ENCODE peak calls at places on chromosomes 3 and 15, in seven cellular contexts. Y, H, T, U, C, W and V are unnamed samples.

GRCh38 chr3:138081371-138082084 is 33.9 kb downstream of the DZIP1L start:
- DNase-seq in Y (no peak), U (no peak), W (no peak), H (peak), T (no peak), C (peak), V (no peak)

GRCh38 chr3:54307616-54308180 is 185.3 kb downstream of the CACNA2D3 start:
- DNase-seq in C (no peak), T (no peak), W (no peak), U (no peak), Y (no peak), H (no peak), V (no peak)

GRCh38 chr3:189790658-189791057 is 159.5 kb downstream of the TP63 start:
- DNase-seq in C (no peak), W (no peak), U (no peak), H (no peak), Y (no peak), T (no peak), V (no peak)

GRCh38 chr3:48119495-48120193 is 68.6 kb downstream of the CDC25A start:
- DNase-seq in T (no peak), C (peak), W (no peak), H (peak), Y (no peak), U (no peak), V (no peak)

GRCh38 chr15:63238796-63239195 is 38.6 kb upstream of the APH1B start:
- DNase-seq in W (no peak), C (peak), Y (peak), H (peak), U (no peak), T (peak), V (no peak)

GRCh38 chr3:104750581-104750980 is 616.1 kb upstream of the ALCAM start:
- DNase-seq in Y (no peak), C (no peak), T (peak), U (no peak), H (no peak), W (no peak), V (no peak)

GRCh38 chr3:157868168-157868567 is 238.1 kb downstream of the SHOX2 start:
- DNase-seq in W (no peak), C (peak), H (peak), Y (no peak), U (no peak), T (peak), V (peak)

GRCh38 chr3:190671658-190672057 is 157.8 kb downstream of the IL1RAP start:
- DNase-seq in C (peak), Y (no peak), W (no peak), T (peak), H (no peak), U (no peak), V (no peak)

GRCh38 chr3:183100376-183100775 is 1.1 kb upstream of the MCCC1 start:
- DNase-seq in T (no peak), Y (no peak), W (no peak), C (peak), U (no peak), H (peak), V (no peak)

GRCh38 chr15:91252756-91253155 is 152.7 kb downstream of the SV2B start:
- DNase-seq in W (no peak), C (no peak), T (no peak), H (no peak), U (no peak), Y (no peak), V (no peak)

GRCh38 chr3:30664884-30665283 is 58.5 kb downstream of the TGFBR2 start:
- DNase-seq in T (no peak), U (no peak), H (no peak), C (no peak), W (no peak), Y (no peak), V (no peak)

GRCh38 chr3:128745742-128746141 is 19.8 kb downstream of the RAB7A start:
- DNase-seq in H (no peak), U (no peak), Y (no peak), T (no peak), C (no peak), W (no peak), V (no peak)

GRCh38 chr3:141410408-141410807 is 42.1 kb downstream of the ZBTB38 start:
- DNase-seq in U (no peak), H (peak), T (no peak), W (peak), Y (no peak), C (peak), V (no peak)

GRCh38 chr3:18611991-18612390 is 186.9 kb upstream of the SATB1 start:
- DNase-seq in Y (no peak), H (no peak), C (no peak), T (no peak), W (no peak), U (no peak), V (no peak)

GRCh38 chr15:100889359-100890058 is 9.9 kb downstream of the ALDH1A3 start:
- DNase-seq in H (peak), T (peak), Y (no peak), U (peak), C (peak), W (no peak), V (peak)

GRCh38 chr15:70316059-70316600 is 218.4 kb upstream of the TLE3 start:
- DNase-seq in Y (no peak), C (no peak), W (no peak), T (no peak), H (no peak), U (no peak), V (no peak)

GRCh38 chr15:25875551-25875950 is 12.4 kb upstream of the ATP10A start:
- DNase-seq in Y (no peak), T (no peak), H (no peak), C (no peak), U (no peak), W (no peak), V (no peak)

GRCh38 chr3:72448375-72448823 is 399.8 kb downstream of the SHQ1 start:
- DNase-seq in T (no peak), C (no peak), H (no peak), U (no peak), W (no peak), Y (no peak), V (no peak)

GRCh38 chr15:70137975-70138374 is 40.3 kb upstream of the TLE3 start:
- DNase-seq in T (no peak), Y (no peak), H (no peak), U (no peak), C (no peak), W (no peak), V (no peak)

GRCh38 chr3:101091489-101091888 is 98.3 kb upstream of the ABI3BP start:
- DNase-seq in C (peak), W (no peak), U (no peak), T (no peak), Y (no peak), H (peak), V (no peak)

GRCh38 chr3:137061186-137061585 is 103.4 kb downstream of the IL20RB start:
- DNase-seq in Y (no peak), C (no peak), W (no peak), T (no peak), U (no peak), H (no peak), V (no peak)

GRCh38 chr3:135807879-135808278 is 157.6 kb upstream of the PPP2R3A start:
- DNase-seq in T (no peak), Y (no peak), W (no peak), H (no peak), C (no peak), U (no peak), V (no peak)

GRCh38 chr3:135809038-135809437 is 156.5 kb upstream of the PPP2R3A start:
- DNase-seq in C (no peak), T (no peak), H (no peak), U (no peak), W (no peak), Y (no peak), V (no peak)

GRCh38 chr3:135803291-135803690 is 162.2 kb upstream of the PPP2R3A start:
- DNase-seq in W (no peak), T (no peak), C (no peak), U (no peak), H (no peak), Y (no peak), V (no peak)

GRCh38 chr3:135806342-135806741 is 159.2 kb upstream of the PPP2R3A start:
- DNase-seq in Y (no peak), W (no peak), C (no peak), T (no peak), H (no peak), U (no peak), V (no peak)

GRCh38 chr3:135805752-135806151 is 159.8 kb upstream of the PPP2R3A start:
- DNase-seq in U (no peak), C (no peak), Y (no peak), H (no peak), T (no peak), W (no peak), V (no peak)
- TF ChIP-seq CTCF in U (no peak), C (no peak), Y (no peak), H (no peak), T (no peak), W (no peak), V (no peak)

DNA sequence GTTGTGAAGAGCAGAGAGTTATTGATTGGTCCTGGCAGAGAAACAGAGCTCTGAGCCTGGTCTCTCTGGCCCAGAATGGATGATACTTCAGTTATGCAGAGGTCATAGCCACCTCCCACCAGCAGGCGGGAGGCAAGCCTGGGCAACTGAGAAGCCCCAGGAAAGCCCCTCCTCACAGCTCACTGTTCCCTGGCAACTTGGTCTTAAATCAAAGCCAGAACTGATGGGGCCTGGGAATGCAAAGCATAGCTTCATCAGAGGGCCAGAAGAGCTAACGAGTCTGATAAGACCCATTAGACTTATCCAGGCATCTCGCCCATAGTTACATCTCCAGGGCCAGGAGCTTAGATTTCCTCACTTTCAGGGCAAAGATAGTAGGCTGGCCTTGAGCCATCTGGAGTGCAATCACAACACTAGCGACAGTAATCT is 5.5 kb upstream of the COLQ start:
- DNase-seq in C (no peak), W (peak), U (no peak), T (no peak), Y (peak), H (peak), V (no peak)
- TF ChIP-seq CTCF in C (peak), W (peak), U (no peak), T (peak), Y (no peak), H (peak), V (no peak)

GRCh38 chr3:125374996-125375941 is at the start of gene ZNF148:
- DNase-seq in W (peak), Y (peak), T (peak), C (peak), H (peak), U (peak), V (no peak)
- TF ChIP-seq CTCF in W (no peak), Y (no peak), T (no peak), C (peak), H (no peak), U (no peak), V (peak)

GRCh38 chr3:160474416-160474838 is 24.8 kb upstream of the TRIM59 start:
- DNase-seq in C (peak), Y (no peak), H (no peak), T (no peak), W (no peak), U (no peak), V (no peak)
- TF ChIP-seq CTCF in C (no peak), Y (no peak), H (no peak), T (no peak), W (no peak), U (no peak), V (no peak)

DNA sequence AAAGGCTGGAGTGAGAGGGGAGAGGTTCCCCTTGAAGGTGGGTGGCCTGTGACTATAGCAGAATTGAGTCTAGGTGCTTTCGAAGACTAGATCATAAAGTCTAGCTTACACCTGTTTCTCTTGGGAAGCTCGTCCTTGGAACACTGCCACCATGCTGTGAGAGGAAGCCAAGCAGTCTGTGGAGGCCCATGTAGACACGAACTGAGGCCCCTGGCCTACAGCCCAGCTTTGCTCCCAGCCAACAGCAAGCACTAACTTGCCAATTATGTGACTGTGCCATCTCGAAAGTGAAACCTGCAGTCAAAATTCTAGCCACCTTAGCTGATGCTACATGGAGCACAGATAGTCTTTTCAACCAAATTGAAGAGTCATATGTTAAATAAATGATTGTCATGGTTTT is 190.5 kb upstream of the NECTIN3 start:
- DNase-seq in Y (peak), T (no peak), W (peak), C (no peak), H (peak), U (peak), V (no peak)
- TF ChIP-seq CTCF in Y (no peak), T (no peak), W (peak), C (peak), H (no peak), U (no peak), V (no peak)

GRCh38 chr15:75050283-75050682 is 26.9 kb downstream of the PPCDC start:
- DNase-seq in U (no peak), W (no peak), C (no peak), Y (no peak), H (no peak), T (no peak), V (no peak)
- TF ChIP-seq CTCF in U (no peak), W (no peak), C (no peak), Y (no peak), H (no peak), T (no peak), V (no peak)

GRCh38 chr15:88196961-88197360 is 59.6 kb downstream of the NTRK3 start:
- DNase-seq in H (no peak), T (no peak), U (no peak), Y (no peak), C (no peak), W (no peak), V (no peak)

GRCh38 chr15:88194162-88194561 is 62.4 kb downstream of the NTRK3 start:
- DNase-seq in H (no peak), Y (no peak), W (no peak), C (no peak), T (no peak), U (no peak), V (no peak)

GRCh38 chr15:88191806-88192165 is 64.8 kb downstream of the NTRK3 start:
- DNase-seq in W (no peak), Y (no peak), C (no peak), H (no peak), U (no peak), T (no peak), V (no peak)

GRCh38 chr15:88193415-88193814 is 63.1 kb downstream of the NTRK3 start:
- DNase-seq in Y (no peak), T (no peak), C (no peak), U (no peak), H (no peak), W (no peak), V (no peak)
- TF ChIP-seq CTCF in Y (peak), T (no peak), C (peak), U (no peak), H (no peak), W (peak), V (no peak)

DNA sequence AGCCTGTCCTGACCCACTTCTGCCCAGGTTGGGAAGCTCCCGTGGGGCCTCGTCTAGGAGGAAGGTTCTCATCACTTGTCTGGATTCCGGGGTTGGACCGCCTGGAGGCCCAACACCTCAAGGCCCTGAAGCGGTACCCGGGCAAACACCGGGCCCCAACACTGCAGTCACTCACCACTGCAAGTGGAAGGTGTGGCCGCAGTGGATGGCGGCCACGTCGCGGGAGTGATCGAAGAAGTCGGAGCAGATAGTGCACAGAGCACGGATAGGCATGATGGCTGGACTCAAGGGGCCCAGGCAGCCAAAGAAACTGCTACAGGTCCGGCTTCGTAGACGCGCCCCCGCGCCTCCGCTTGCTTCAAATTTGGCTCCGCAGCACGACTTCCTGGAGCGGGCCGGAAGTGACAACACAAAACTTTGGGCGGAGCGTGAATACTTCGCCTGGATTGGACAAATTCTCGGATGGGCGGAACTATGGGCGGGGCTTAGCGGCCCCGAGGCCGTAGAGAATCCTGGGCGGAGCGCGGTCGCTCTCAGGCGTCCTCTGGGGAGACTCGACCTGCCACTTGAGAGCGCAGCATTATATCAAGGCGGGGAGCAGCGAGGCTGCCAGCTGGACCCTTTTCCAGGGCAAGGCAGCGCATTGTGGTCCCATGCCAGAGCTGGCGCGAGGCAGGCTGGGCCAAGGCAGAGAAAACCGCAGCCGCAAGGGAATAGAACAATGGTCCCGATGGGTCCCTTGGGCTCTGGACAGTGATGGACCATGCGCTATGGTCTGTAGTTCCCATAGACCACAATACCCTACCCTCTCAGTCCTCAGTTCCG is at the start of gene TRAIP:
- DNase-seq in U (peak), H (peak), C (peak), Y (peak), T (peak), W (peak), V (peak)
- TF ChIP-seq CTCF in U (no peak), H (no peak), C (peak), Y (no peak), T (no peak), W (no peak), V (no peak)

GRCh38 chr3:1987983-1988382 is 110.7 kb upstream of the CNTN4 start:
- DNase-seq in U (no peak), C (no peak), H (no peak), T (no peak), W (no peak), Y (no peak), V (no peak)
- TF ChIP-seq CTCF in U (no peak), C (no peak), H (no peak), T (no peak), W (peak), Y (no peak), V (no peak)